ENCODE peak calls at places on chromosome 6, in six cellular contexts. Y, V, L, B, C and H are unnamed samples.
A peak's percentile ranks its signal among the peaks of the same experiment; 100 is the strongest.

GRCh38 chr6:128271527-128271926 is 248.9 kb downstream of the PTPRK start:
- DNase-seq in Y (no peak), V (peak; percentile 13), L (no peak), B (no peak), C (peak; percentile 53), H (no peak)

GRCh38 chr6:130369821-130370220 is 4.0 kb downstream of the TMEM200A start:
- DNase-seq in Y (no peak), V (no peak), L (no peak), B (no peak), C (no peak), H (no peak)

GRCh38 chr6:82013561-82014275 is 233.8 kb downstream of the IBTK start:
- DNase-seq in Y (no peak), V (peak; percentile 80), L (peak; percentile 71), B (no peak), C (peak; percentile 72), H (no peak)

GRCh38 chr6:39021041-39021440 is 27.5 kb upstream of the GLP1R start:
- DNase-seq in Y (no peak), V (no peak), L (no peak), B (no peak), C (no peak), H (no peak)

GRCh38 chr6:169162249-169162967 is 91.2 kb downstream of the THBS2 start:
- DNase-seq in Y (no peak), V (peak; percentile 49), L (no peak), B (no peak), C (no peak), H (no peak)

GRCh38 chr6:127102299-127102698 is 16.2 kb upstream of the RSPO3 start:
- DNase-seq in Y (no peak), V (peak; percentile 98), L (peak; percentile 75), B (no peak), C (peak; percentile 85), H (no peak)

GRCh38 chr6:5213851-5214507 is 46.8 kb downstream of the LYRM4 start:
- DNase-seq in Y (no peak), V (peak; percentile 55), L (no peak), B (no peak), C (peak; percentile 47), H (no peak)

GRCh38 chr6:156760377-156760776 is 16.8 kb upstream of the ARID1B start:
- DNase-seq in Y (no peak), V (no peak), L (no peak), B (no peak), C (no peak), H (no peak)

GRCh38 chr6:117687725-117688124 is 12.5 kb downstream of the NUS1 start:
- DNase-seq in Y (no peak), V (no peak), L (no peak), B (no peak), C (no peak), H (no peak)

GRCh38 chr6:156449128-156449527 is 328.1 kb upstream of the ARID1B start:
- DNase-seq in Y (no peak), V (no peak), L (peak; percentile 8), B (no peak), C (no peak), H (peak; percentile 76)

GRCh38 chr6:29419516-29419915 is 4.8 kb downstream of the OR12D1 start:
- DNase-seq in Y (no peak), V (peak; percentile 6), L (peak; percentile 7), B (no peak), C (no peak), H (no peak)

GRCh38 chr6:146781836-146782235 is 183.1 kb downstream of the ADGB start:
- DNase-seq in Y (no peak), V (peak; percentile 4), L (no peak), B (no peak), C (no peak), H (no peak)

GRCh38 chr6:160783741-160784140 is 81.7 kb downstream of the PLG start:
- DNase-seq in Y (no peak), V (no peak), L (no peak), B (no peak), C (no peak), H (no peak)

GRCh38 chr6:81487489-81487888 is 265.0 kb downstream of the TENT5A start:
- DNase-seq in Y (no peak), V (no peak), L (no peak), B (no peak), C (peak; percentile 32), H (no peak)

GRCh38 chr6:33620158-33620583 is 951 bp upstream of the ITPR3 start:
- DNase-seq in Y (peak; percentile 53), V (peak; percentile 67), L (no peak), B (no peak), C (peak; percentile 35), H (no peak)

GRCh38 chr6:36834576-36835293 is 4.5 kb downstream of the CPNE5 start:
- DNase-seq in Y (peak; percentile 54), V (no peak), L (no peak), B (no peak), C (no peak), H (no peak)

GRCh38 chr6:127343753-127344659 is 597 bp upstream of the ECHDC1 start:
- DNase-seq in Y (peak; percentile 28), V (peak; percentile 63), L (peak; percentile 34), B (no peak), C (peak; percentile 66), H (no peak)

GRCh38 chr6:133610974-133611373 is 277.9 kb upstream of the TCF21 start:
- DNase-seq in Y (no peak), V (no peak), L (no peak), B (no peak), C (no peak), H (no peak)

GRCh38 chr6:3324262-3324942 is 65.7 kb downstream of the PSMG4 start:
- DNase-seq in Y (no peak), V (peak; percentile 96), L (peak; percentile 93), B (no peak), C (peak; percentile 98), H (no peak)
- H3K27ac ChIP-seq in Y (no peak overlapping the region), V (peak overlapping the region; percentile 73), L (peak overlapping the region; percentile 13), B (no peak overlapping the region), C (no peak overlapping the region), H (no peak overlapping the region)

DNA sequence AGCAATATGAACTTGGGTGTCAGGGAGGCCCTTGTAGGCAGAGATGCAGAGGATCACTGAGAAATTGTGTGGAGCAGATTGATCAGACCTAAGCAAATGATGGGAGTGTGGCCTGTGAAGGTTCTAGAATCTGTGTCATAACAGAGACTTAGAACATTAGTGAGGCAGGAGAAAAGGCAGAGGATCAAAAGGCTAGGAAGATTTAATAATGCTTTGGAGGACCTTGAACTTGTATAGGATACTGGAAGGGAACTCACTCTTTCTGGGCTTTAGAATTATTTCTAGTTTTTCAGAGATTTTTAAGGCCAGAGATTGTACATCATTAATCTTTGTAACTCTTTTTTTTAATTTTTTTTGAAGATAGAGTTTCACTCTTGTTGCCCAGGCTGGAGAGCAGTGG is at the start of gene TSBP1:
- DNase-seq in Y (no peak), V (no peak), L (no peak), B (no peak), C (no peak), H (no peak)
- H3K9ac ChIP-seq in Y (no peak within 1 kb of the TSS), V (no peak within 1 kb of the TSS), L (no peak within 1 kb of the TSS), B (no peak within 1 kb of the TSS), C (no peak within 1 kb of the TSS), H (no peak within 1 kb of the TSS)

DNA sequence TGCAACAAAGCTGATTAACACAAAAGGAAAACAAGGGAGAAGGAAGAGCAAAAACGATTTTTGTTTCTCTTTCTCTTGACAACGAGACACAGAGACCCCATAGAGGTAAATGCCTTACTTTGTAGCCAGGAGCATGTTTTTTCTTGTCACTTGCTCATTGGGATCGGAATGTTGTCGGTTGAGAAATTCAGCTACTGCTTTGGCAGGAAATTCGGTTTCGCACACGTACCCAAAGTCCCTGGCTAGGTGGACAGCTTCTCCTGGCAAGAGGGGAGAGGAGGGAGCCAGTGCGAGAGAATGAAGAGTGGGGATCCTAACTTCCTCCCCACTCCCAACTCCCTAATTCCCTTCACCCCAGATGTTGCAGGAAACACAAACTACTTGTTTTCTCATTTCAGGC is 14.5 kb downstream of the TFAP2A start:
- DNase-seq in Y (no peak), V (no peak), L (peak; percentile 91), B (no peak), C (no peak), H (no peak)
- TF ChIP-seq EZH2 in Y (no peak), V (no peak), L (no peak), B (no peak), C (no peak), H (no peak)

GRCh38 chr6:145539831-145540230 is 195.5 kb downstream of the EPM2A start:
- DNase-seq in Y (no peak), V (peak; percentile 58), L (peak; percentile 84), B (no peak), C (peak; percentile 65), H (no peak)
- H3K27ac ChIP-seq in Y (no peak overlapping the region), V (no peak overlapping the region), L (peak overlapping the region; percentile 66), B (no peak overlapping the region), C (no peak overlapping the region), H (no peak overlapping the region)